ENCODE peak calls at places on chromosome X, in nine cellular contexts. U, F, O, H, X, P, C, L and E are unnamed samples.

GRCh38 chrX:49876750-49877149 is 2.5 kb upstream of the USP27X start:
- DNase-seq in X (peak), O (peak), U (no peak), H (peak), L (peak), F (peak), C (no peak), P (peak), E (peak)

GRCh38 chrX:49257846-49258748 is 6.4 kb downstream of the FOXP3 start:
- DNase-seq in O (no peak), L (no peak), X (no peak), P (no peak), H (no peak), U (no peak), C (no peak), F (no peak), E (no peak)

GRCh38 chrX:139106111-139106510 is 394.6 kb upstream of the FGF13 start:
- DNase-seq in P (no peak), H (peak), C (no peak), X (no peak), F (no peak), L (no peak), O (no peak), U (no peak), E (no peak)

GRCh38 chrX:151920101-151920500 is 7.4 kb downstream of the MAGEA4 start:
- DNase-seq in U (no peak), F (no peak), O (no peak), X (no peak), H (no peak), C (no peak), L (no peak), P (no peak), E (no peak)

GRCh38 chrX:47776301-47776700 is 60.4 kb upstream of the ZNF81 start:
- DNase-seq in H (no peak), L (no peak), O (no peak), X (no peak), P (no peak), C (no peak), U (no peak), F (no peak), E (no peak)

GRCh38 chrX:150936556-150936955 is 38.1 kb upstream of the CD99L2 start:
- DNase-seq in C (no peak), O (no peak), X (no peak), L (no peak), U (no peak), P (no peak), H (no peak), F (no peak), E (no peak)

GRCh38 chrX:39324233-39324632 is 523.0 kb downstream of the MID1IP1 start:
- DNase-seq in U (no peak), O (no peak), X (peak), L (no peak), C (no peak), P (no peak), F (no peak), H (no peak), E (no peak)

GRCh38 chrX:1086444-1087409 is 125.7 kb downstream of the CRLF2 start:
- DNase-seq in L (no peak), F (no peak), U (no peak), P (peak), X (no peak), O (no peak), H (peak), C (no peak), E (no peak)

GRCh38 chrX:149274516-149275105 is 230.5 kb downstream of the IDS start:
- DNase-seq in C (no peak), F (no peak), O (no peak), P (no peak), U (no peak), L (no peak), H (no peak), X (no peak), E (no peak)

GRCh38 chrX:13540602-13541001 is 28.8 kb upstream of the EGFL6 start:
- DNase-seq in F (no peak), U (no peak), H (no peak), O (no peak), P (no peak), X (no peak), C (no peak), L (no peak), E (no peak)

GRCh38 chrX:33434256-33435092 is 223.1 kb upstream of the DMD start:
- DNase-seq in X (peak), H (peak), L (peak), F (peak), O (peak), P (peak), C (no peak), U (peak), E (peak)

GRCh38 chrX:155535866-155536265 is 76.9 kb downstream of the TMLHE start:
- DNase-seq in U (no peak), L (no peak), F (no peak), H (no peak), C (no peak), P (no peak), X (no peak), O (no peak), E (no peak)

GRCh38 chrX:11888421-11888820 is 130.4 kb downstream of the MSL3 start:
- DNase-seq in L (no peak), H (no peak), O (no peak), X (no peak), P (no peak), U (no peak), C (no peak), F (no peak), E (no peak)

GRCh38 chrX:19814240-19814639 is 73.2 kb downstream of the SH3KBP1 start:
- DNase-seq in X (no peak), H (no peak), P (no peak), U (no peak), L (peak), C (peak), O (no peak), F (no peak), E (no peak)

GRCh38 chrX:15142084-15142715 is 127.7 kb downstream of the ASB9 start:
- DNase-seq in H (peak), C (no peak), U (no peak), F (no peak), O (no peak), P (peak), L (peak), X (no peak), E (no peak)

GRCh38 chrX:129523076-129524055 is at the start of gene SMARCA1:
- DNase-seq in C (peak), U (no peak), F (no peak), H (peak), L (no peak), O (no peak), X (peak), P (no peak), E (peak)

GRCh38 chrX:110733166-110733565 is 62.5 kb downstream of the CHRDL1 start:
- DNase-seq in L (no peak), F (no peak), P (no peak), U (no peak), C (no peak), O (no peak), H (no peak), X (no peak), E (no peak)

GRCh38 chrX:12162420-12162819 is 24.1 kb downstream of the FRMPD4 start:
- DNase-seq in P (no peak), X (no peak), O (no peak), U (no peak), F (no peak), C (no peak), H (peak), L (no peak), E (no peak)

GRCh38 chrX:135556055-135556454 is 35.6 kb downstream of the INTS6L start:
- DNase-seq in U (no peak), O (no peak), H (no peak), P (no peak), C (no peak), X (no peak), L (peak), F (no peak), E (no peak)

GRCh38 chrX:57651169-57651919 is 28.7 kb downstream of the NLRP2B start:
- DNase-seq in F (no peak), X (no peak), C (no peak), P (no peak), H (no peak), U (no peak), L (no peak), O (no peak), E (no peak)